ENCODE peak calls at places on chromosomes 12 and 14, in five cellular contexts. One of them, this sample, is unnamed.

GRCh38 chr12:114414866-114415524 is 9.1 kb upstream of the TBX5 start:
- DNase-seq in iris pigment epithelial cell: no peak
- DNase-seq in substantia nigra: no peak
- DNase-seq in HuH-7.5: no peak
- DNase-seq in cardiac fibroblast: no peak
- DNase-seq in this sample: no peak

GRCh38 chr14:70177092-70177491 is 11.7 kb downstream of the SLC8A3 start:
- DNase-seq in iris pigment epithelial cell: no peak
- DNase-seq in substantia nigra: no peak
- DNase-seq in HuH-7.5: no peak
- DNase-seq in cardiac fibroblast: no peak
- DNase-seq in this sample: no peak

GRCh38 chr14:92959189-92959531 is 36.2 kb downstream of the CHGA start:
- DNase-seq in iris pigment epithelial cell: no peak
- DNase-seq in substantia nigra: peak
- DNase-seq in HuH-7.5: no peak
- DNase-seq in cardiac fibroblast: no peak
- DNase-seq in this sample: no peak

GRCh38 chr12:62761658-62762057 is 173.3 kb downstream of the PPM1H start:
- DNase-seq in iris pigment epithelial cell: no peak
- DNase-seq in substantia nigra: no peak
- DNase-seq in HuH-7.5: no peak
- DNase-seq in cardiac fibroblast: peak
- DNase-seq in this sample: no peak

GRCh38 chr12:121797937-121798801 is 4.7 kb upstream of the RHOF start:
- DNase-seq in iris pigment epithelial cell: peak
- DNase-seq in substantia nigra: peak
- DNase-seq in HuH-7.5: no peak
- DNase-seq in cardiac fibroblast: no peak
- DNase-seq in this sample: no peak

GRCh38 chr12:59113831-59114273 is 193.5 kb upstream of the LRIG3 start:
- DNase-seq in iris pigment epithelial cell: peak
- DNase-seq in substantia nigra: peak
- DNase-seq in HuH-7.5: peak
- DNase-seq in cardiac fibroblast: peak
- DNase-seq in this sample: peak

GRCh38 chr12:45732936-45733335 is 3.4 kb downstream of the ARID2 start:
- DNase-seq in iris pigment epithelial cell: no peak
- DNase-seq in substantia nigra: no peak
- DNase-seq in HuH-7.5: no peak
- DNase-seq in cardiac fibroblast: peak
- DNase-seq in this sample: no peak

GRCh38 chr12:62903151-62903550 is 31.8 kb downstream of the PPM1H start:
- DNase-seq in iris pigment epithelial cell: no peak
- DNase-seq in substantia nigra: no peak
- DNase-seq in HuH-7.5: no peak
- DNase-seq in cardiac fibroblast: peak
- DNase-seq in this sample: no peak

GRCh38 chr14:33696165-33696564 is 254.7 kb downstream of the EGLN3 start:
- DNase-seq in iris pigment epithelial cell: no peak
- DNase-seq in substantia nigra: no peak
- DNase-seq in HuH-7.5: no peak
- DNase-seq in cardiac fibroblast: no peak
- DNase-seq in this sample: no peak

GRCh38 chr12:6452908-6453630 is 1.2 kb downstream of the TAPBPL start:
- DNase-seq in iris pigment epithelial cell: no peak
- DNase-seq in substantia nigra: no peak
- DNase-seq in HuH-7.5: no peak
- DNase-seq in cardiac fibroblast: no peak
- DNase-seq in this sample: no peak